ENCODE peak calls at places on chromosome X, in eight cellular contexts. G is ascending aorta, X is HCT116, I is cardiac muscle cell, F is IMR-90, K is PC-9, L is colonic mucosa, E is body of pancreas. R is an unnamed sample. For H3K4me1, the result is how much of the 10 kb centered on the place peaks cover.

GRCh38 chrX:111100191-111100590 is 4.2 kb downstream of the PAK3 start:
- DNase-seq in G (no peak), X (peak), I (peak), F (peak), K (no peak), L (peak), E (no peak), R (no peak)

GRCh38 chrX:70445876-70446275 is 1.2 kb downstream of the DLG3 start:
- DNase-seq in G (no peak), X (no peak), I (no peak), F (no peak), K (no peak), L (no peak), E (no peak), R (no peak)

GRCh38 chrX:8201896-8202331 is 30.8 kb upstream of the VCX2 start:
- DNase-seq in G (no peak), X (no peak), I (no peak), F (no peak), K (no peak), L (no peak), E (no peak), R (no peak)

GRCh38 chrX:131762802-131763234 is 218.9 kb downstream of the OR13H1 start:
- DNase-seq in G (peak), X (no peak), I (no peak), F (peak), K (no peak), L (peak), E (no peak), R (no peak)

GRCh38 chrX:137052641-137053235 is 18.9 kb upstream of the GPR101 start:
- DNase-seq in G (no peak), X (no peak), I (no peak), F (no peak), K (no peak), L (no peak), E (peak), R (no peak)

GRCh38 chrX:1462596-1463251 is 10.0 kb upstream of the ASMTL start:
- DNase-seq in G (peak), X (no peak), I (no peak), F (peak), K (no peak), L (no peak), E (no peak), R (peak)

GRCh38 chrX:48475774-48476577 is at the start of gene FTSJ1:
- DNase-seq in G (peak), X (peak), I (peak), F (peak), K (peak), L (peak), E (peak), R (peak)

GRCh38 chrX:10101269-10101668 is 55.5 kb upstream of the CLCN4 start:
- DNase-seq in G (no peak), X (no peak), I (no peak), F (peak), K (no peak), L (peak), E (no peak), R (no peak)

GRCh38 chrX:116232833-116233232 is 62.3 kb downstream of the AGTR2 start:
- DNase-seq in G (no peak), X (no peak), I (no peak), F (peak), K (peak), L (no peak), E (no peak), R (peak)

GRCh38 chrX:97372006-97372766 is 488.5 kb downstream of the RPA4 start:
- DNase-seq in G (no peak), X (no peak), I (no peak), F (no peak), K (no peak), L (no peak), E (no peak), R (no peak)

GRCh38 chrX:114532093-114532805 is 51.6 kb upstream of the HTR2C start:
- DNase-seq in G (no peak), X (no peak), I (no peak), F (no peak), K (no peak), L (no peak), E (no peak), R (peak)

GRCh38 chrX:47574609-47575325 is 7.5 kb upstream of the TIMP1 start:
- DNase-seq in G (no peak), X (no peak), I (peak), F (no peak), K (no peak), L (no peak), E (no peak), R (no peak)

GRCh38 chrX:22147214-22147613 is 115.1 kb downstream of the PHEX start:
- DNase-seq in G (no peak), X (no peak), I (peak), F (no peak), K (no peak), L (no peak), E (no peak), R (no peak)

GRCh38 chrX:97844943-97845342 is 961.2 kb downstream of the RPA4 start:
- DNase-seq in G (no peak), X (no peak), I (no peak), F (no peak), K (no peak), L (no peak), E (no peak), R (no peak)

GRCh38 chrX:108036298-108036973 is 8.4 kb upstream of the VSIG1 start:
- DNase-seq in G (no peak), X (no peak), I (no peak), F (peak), K (peak), L (peak), E (no peak), R (peak)

GRCh38 chrX:960821-961220 is 251.6 kb downstream of the CRLF2 start:
- DNase-seq in G (no peak), X (no peak), I (no peak), F (no peak), K (no peak), L (no peak), E (no peak), R (no peak)

GRCh38 chrX:101619336-101619735 is 1.5 kb upstream of the ARMCX6 start:
- DNase-seq in G (no peak), X (no peak), I (peak), F (peak), K (no peak), L (no peak), E (no peak), R (no peak)

GRCh38 chrX:130555757-130556156 is 154.0 kb downstream of the RBMX2 start:
- DNase-seq in G (no peak), X (no peak), I (no peak), F (no peak), K (no peak), L (no peak), E (no peak), R (no peak)

GRCh38 chrX:107894038-107894437 is 68.4 kb downstream of the MID2 start:
- DNase-seq in G (no peak), X (peak), I (peak), F (peak), K (peak), L (peak), E (no peak), R (no peak)

GRCh38 chrX:115642895-115643530 is 82.0 kb downstream of the PLS3 start:
- DNase-seq in G (no peak), X (peak), I (peak), F (peak), K (peak), L (peak), E (peak), R (no peak)

GRCh38 chrX:105610401-105610800 is 211.9 kb upstream of the NRK start:
- DNase-seq in G (no peak), X (no peak), I (no peak), F (no peak), K (no peak), L (no peak), E (no peak), R (peak)

GRCh38 chrX:111338095-111338698 is 67.9 kb upstream of the CAPN6 start:
- DNase-seq in G (no peak), X (no peak), I (no peak), F (no peak), K (no peak), L (no peak), E (peak), R (no peak)

DNA sequence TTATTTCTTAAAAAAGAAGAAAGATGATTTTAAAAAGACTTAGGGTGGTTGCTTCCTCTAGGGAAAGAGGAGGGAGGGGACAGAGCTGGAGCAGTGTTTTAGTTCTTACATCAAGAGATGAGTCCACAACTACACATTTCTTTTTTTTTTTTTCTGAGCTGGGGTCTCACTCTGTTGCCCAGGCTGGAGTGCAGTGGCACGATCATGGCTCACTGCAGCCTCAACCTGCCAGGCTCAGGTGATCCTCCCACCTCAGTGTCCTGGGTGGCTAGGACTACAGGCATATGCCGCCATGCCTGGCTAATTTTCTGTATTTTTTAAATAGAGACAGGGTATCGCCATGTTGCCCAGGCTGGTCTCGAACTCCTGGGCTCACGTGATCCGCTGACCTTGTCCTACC is 17.2 kb downstream of the SH3KBP1 start:
- DNase-seq in G (no peak), X (no peak), I (no peak), F (no peak), K (no peak), L (no peak), E (no peak), R (no peak)
- H3K4me1 ChIP-seq in G (under half), X (under half), I (under half), F (under half), K (under half), L (under half), E (under half), R (under half)

GRCh38 chrX:56281789-56282188 is 49.6 kb downstream of the KLF8 start:
- DNase-seq in G (no peak), X (peak), I (peak), F (peak), K (peak), L (no peak), E (no peak), R (no peak)
- TF ChIP-seq CTCF in G (no peak), X (peak), I (peak), F (peak), K (peak), L (no peak), E (no peak), R (peak)

DNA sequence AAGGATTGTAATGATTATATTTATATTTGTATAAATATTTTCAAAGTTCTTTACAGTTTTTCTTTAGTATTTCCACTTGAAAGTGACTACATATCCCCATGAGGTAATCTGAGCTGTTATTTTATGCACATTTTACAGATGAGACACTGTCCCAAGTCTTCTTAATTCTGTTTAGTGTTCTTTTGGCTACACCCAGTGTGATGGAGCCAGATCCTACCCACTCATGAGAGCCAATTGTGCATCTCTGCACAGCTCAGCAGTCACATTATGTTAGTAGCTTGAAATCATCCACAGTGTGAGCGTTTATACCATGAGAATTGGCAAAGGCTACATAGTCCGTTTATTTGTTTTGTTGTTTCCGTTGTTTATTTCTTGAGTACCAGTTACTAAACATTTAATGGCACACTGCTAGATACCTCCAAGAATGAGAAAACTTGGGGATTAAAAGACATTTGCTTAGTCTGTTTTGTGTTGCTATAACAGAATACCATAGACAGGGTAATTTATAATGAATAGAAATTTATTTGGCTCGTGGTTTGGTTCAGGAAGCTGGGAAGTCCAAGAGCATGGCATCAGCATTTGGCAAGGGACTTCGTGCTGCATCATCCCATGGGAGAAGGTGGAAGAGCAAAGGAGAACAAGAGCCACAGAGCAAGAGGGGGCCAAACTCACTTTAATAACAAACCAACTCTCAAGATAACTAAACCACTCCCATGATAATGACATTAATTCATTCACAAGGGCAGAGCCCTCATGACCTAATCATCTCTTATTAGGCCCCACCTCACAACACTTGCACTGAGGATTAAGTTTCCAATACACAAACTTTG is 113.1 kb upstream of the ATXN3L start:
- DNase-seq in G (peak), X (no peak), I (no peak), F (peak), K (no peak), L (no peak), E (no peak), R (no peak)
- H3K27ac ChIP-seq in G (peak), X (no peak), I (no peak), F (peak), K (no peak), L (peak), E (no peak), R (no peak)

GRCh38 chrX:139902559-139902958 is 30.3 kb downstream of the ATP11C start:
- DNase-seq in G (no peak), X (no peak), I (no peak), F (no peak), K (no peak), L (no peak), E (no peak), R (no peak)
- H3K4me1 ChIP-seq in G (under half), X (under half), I (under half), F (under half), K (under half), L (under half), E (under half), R (under half)

GRCh38 chrX:3811331-3812311 is 98.2 kb upstream of the PRKX start:
- DNase-seq in G (no peak), X (peak), I (peak), F (peak), K (peak), L (no peak), E (peak), R (no peak)
- TF ChIP-seq CTCF in G (peak), X (peak), I (peak), F (peak), K (peak), L (peak), E (peak), R (peak)

GRCh38 chrX:36199926-36200325 is 280.4 kb downstream of the CFAP47 start:
- DNase-seq in G (no peak), X (no peak), I (no peak), F (no peak), K (no peak), L (no peak), E (no peak), R (no peak)

DNA sequence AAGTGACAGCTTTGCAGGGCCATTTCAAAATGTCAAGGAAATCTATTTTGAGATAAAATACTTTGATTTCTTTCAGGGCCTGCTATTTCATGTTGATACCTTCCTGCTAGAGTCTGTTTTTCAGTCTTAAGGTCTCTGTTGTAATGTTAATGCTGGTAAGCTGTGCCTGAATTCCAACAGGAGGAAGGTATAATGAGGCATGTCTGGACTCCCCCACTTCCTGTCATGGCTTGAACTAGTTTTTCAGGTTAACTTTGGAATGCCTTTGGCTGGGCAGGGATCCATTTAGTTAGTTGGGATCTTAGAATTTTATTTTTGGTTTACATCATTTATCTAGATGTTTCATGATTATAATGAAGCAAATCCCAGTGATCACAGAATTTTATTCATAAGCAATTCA is 279.0 kb downstream of the CFAP47 start:
- DNase-seq in G (no peak), X (no peak), I (no peak), F (no peak), K (no peak), L (no peak), E (no peak), R (peak)
- H3K27ac ChIP-seq in G (no peak), X (no peak), I (no peak), F (no peak), K (no peak), L (no peak), E (no peak), R (no peak)

GRCh38 chrX:40083120-40083978 is 14.4 kb downstream of the BCOR start:
- DNase-seq in G (no peak), X (no peak), I (peak), F (no peak), K (no peak), L (no peak), E (peak), R (no peak)
- H3K4me1 ChIP-seq in G (under half), X (under half), I (under half), F (under half), K (under half), L (under half), E (half or more), R (under half)

R was measured in foreskin keratinocyte.